ENCODE peak calls at places on chromosomes 5 and 9, in four cellular contexts. V, E, A and X are unnamed samples. For H3K36me3, the result is how much of the 10 kb centered on the place peaks cover.

GRCh38 chr9:91814214-91814613 is 135.8 kb downstream of the ROR2 start:
- DNase-seq in V (no peak), E (no peak), A (no peak), X (peak)

GRCh38 chr5:35242695-35243258 is 12.5 kb upstream of the PRLR start:
- DNase-seq in V (no peak), E (no peak), A (no peak), X (no peak)

GRCh38 chr5:104297076-104297475 is 734.5 kb upstream of the NUDT12 start:
- DNase-seq in V (no peak), E (no peak), A (no peak), X (no peak)

GRCh38 chr5:103942587-103943186 is 380.1 kb upstream of the NUDT12 start:
- DNase-seq in V (no peak), E (no peak), A (no peak), X (no peak)

GRCh38 chr9:94826644-94827410 is 100.3 kb downstream of the AOPEP start:
- DNase-seq in V (no peak), E (no peak), A (no peak), X (no peak)

GRCh38 chr5:135481387-135481786 is 29.2 kb upstream of the TIFAB start:
- DNase-seq in V (no peak), E (no peak), A (no peak), X (no peak)

GRCh38 chr9:99181206-99181605 is 40.5 kb downstream of the ALG2 start:
- DNase-seq in V (no peak), E (no peak), A (no peak), X (no peak)

GRCh38 chr5:173825215-173825865 is 62.8 kb upstream of the CPEB4 start:
- DNase-seq in V (no peak), E (no peak), A (peak), X (no peak)

GRCh38 chr5:111935022-111935421 is 178.0 kb upstream of the NREP start:
- DNase-seq in V (no peak), E (no peak), A (no peak), X (no peak)

GRCh38 chr9:126151031-126151670 is 175.5 kb upstream of the MVB12B start:
- DNase-seq in V (peak), E (no peak), A (no peak), X (no peak)

GRCh38 chr5:2012885-2013284 is 130.2 kb upstream of the IRX4 start:
- DNase-seq in V (no peak), E (no peak), A (no peak), X (no peak)

GRCh38 chr5:123036391-123037103 is at the start of gene PPIC:
- DNase-seq in V (peak), E (peak), A (peak), X (peak)

GRCh38 chr9:115104908-115105307 is 13.0 kb downstream of the TNC start:
- DNase-seq in V (no peak), E (no peak), A (no peak), X (no peak)

GRCh38 chr9:91611582-91611981 is 187.9 kb upstream of the NFIL3 start:
- DNase-seq in V (no peak), E (no peak), A (no peak), X (no peak)

GRCh38 chr9:136659861-136660784 is 2.6 kb upstream of the EGFL7 start:
- DNase-seq in V (no peak), E (no peak), A (no peak), X (no peak)

GRCh38 chr5:54224083-54224836 is 86.1 kb downstream of the ARL15 start:
- DNase-seq in V (no peak), E (no peak), A (no peak), X (no peak)

GRCh38 chr5:4563400-4563799 is 576.7 kb upstream of the ADAMTS16 start:
- DNase-seq in V (no peak), E (no peak), A (no peak), X (no peak)

GRCh38 chr5:23507278-23507685 is at the start of gene PRDM9:
- DNase-seq in V (peak), E (peak), A (peak), X (peak)

GRCh38 chr9:4048441-4048840 is 251.4 kb downstream of the GLIS3 start:
- DNase-seq in V (no peak), E (no peak), A (no peak), X (no peak)

GRCh38 chr5:170273968-170274710 is 23.4 kb downstream of the LCP2 start:
- DNase-seq in V (no peak), E (no peak), A (no peak), X (no peak)

GRCh38 chr5:67221487-67222242 is 25.1 kb upstream of the CD180 start:
- DNase-seq in V (no peak), E (no peak), A (no peak), X (no peak)

GRCh38 chr5:151183451-151184245 is 26.1 kb upstream of the ANXA6 start:
- DNase-seq in V (no peak), E (no peak), A (no peak), X (no peak)

GRCh38 chr9:69386651-69387050 is 61.6 kb downstream of the ENTREP1 start:
- DNase-seq in V (no peak), E (no peak), A (no peak), X (no peak)

GRCh38 chr9:34653610-34654072 is 1.7 kb downstream of the IL11RA start:
- DNase-seq in V (peak), E (no peak), A (no peak), X (peak)

GRCh38 chr5:61966558-61966957 is 339.4 kb upstream of the KIF2A start:
- DNase-seq in V (no peak), E (no peak), A (no peak), X (no peak)

GRCh38 chr5:20323323-20323722 is 335.3 kb upstream of the CDH18 start:
- DNase-seq in V (no peak), E (no peak), A (no peak), X (no peak)

GRCh38 chr9:14311940-14312572 is 1.9 kb downstream of the NFIB start:
- DNase-seq in V (no peak), E (no peak), A (no peak), X (no peak)
- H3K4me3 ChIP-seq in V (peak), E (peak), A (peak), X (peak)

GRCh38 chr9:120308495-120308894 is 271.5 kb downstream of the CDK5RAP2 start:
- DNase-seq in V (no peak), E (no peak), A (no peak), X (no peak)
- TF ChIP-seq CTCF in V (no peak), E (no peak), A (no peak), X (no peak)

DNA sequence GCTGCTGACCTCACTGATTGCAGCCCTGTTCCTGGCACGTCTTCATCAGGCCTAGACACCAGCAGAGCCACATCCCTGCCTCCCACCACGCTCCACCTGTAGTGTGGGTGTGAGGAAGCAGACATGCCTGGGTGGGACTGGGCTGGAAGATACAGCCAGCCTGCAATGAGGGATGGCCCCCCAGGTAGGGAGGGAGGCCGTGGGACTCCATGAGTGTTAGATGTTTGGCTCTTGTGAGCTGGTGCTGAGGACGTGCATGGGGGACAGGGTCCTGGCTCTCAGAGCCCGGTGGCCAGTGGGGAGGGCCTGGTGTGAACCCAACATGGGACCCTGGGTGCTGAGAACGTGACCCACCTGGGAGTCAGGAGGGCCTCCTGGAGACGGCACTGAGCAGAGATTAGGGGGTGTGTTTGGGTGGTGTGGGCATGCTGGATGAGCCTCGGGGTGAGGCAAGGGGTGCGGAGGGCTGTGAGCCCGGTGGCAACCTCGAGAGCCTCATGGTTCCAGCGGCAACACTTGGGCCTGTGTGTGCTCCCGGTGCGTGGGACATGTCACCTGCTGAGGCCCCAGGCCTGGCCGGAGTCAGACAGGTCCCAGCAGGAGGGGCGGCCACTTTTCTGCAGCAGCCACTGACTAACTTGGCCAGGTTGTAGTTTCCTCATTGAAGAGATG is 87.6 kb downstream of the PHF2 start:
- DNase-seq in V (no peak), E (no peak), A (no peak), X (no peak)
- H3K36me3 ChIP-seq in V (under half), E (under half), A (under half), X (under half)

GRCh38 chr5:57700072-57700471 is 217.5 kb upstream of the ACTBL2 start:
- DNase-seq in V (no peak), E (peak), A (no peak), X (no peak)

GRCh38 chr5:57700484-57700883 is 217.9 kb upstream of the ACTBL2 start:
- DNase-seq in V (no peak), E (peak), A (no peak), X (no peak)

GRCh38 chr5:57705769-57706168 is 223.2 kb upstream of the ACTBL2 start:
- DNase-seq in V (no peak), E (no peak), A (no peak), X (no peak)

GRCh38 chr5:57698785-57699184 is 216.2 kb upstream of the ACTBL2 start:
- DNase-seq in V (no peak), E (no peak), A (no peak), X (no peak)

DNA sequence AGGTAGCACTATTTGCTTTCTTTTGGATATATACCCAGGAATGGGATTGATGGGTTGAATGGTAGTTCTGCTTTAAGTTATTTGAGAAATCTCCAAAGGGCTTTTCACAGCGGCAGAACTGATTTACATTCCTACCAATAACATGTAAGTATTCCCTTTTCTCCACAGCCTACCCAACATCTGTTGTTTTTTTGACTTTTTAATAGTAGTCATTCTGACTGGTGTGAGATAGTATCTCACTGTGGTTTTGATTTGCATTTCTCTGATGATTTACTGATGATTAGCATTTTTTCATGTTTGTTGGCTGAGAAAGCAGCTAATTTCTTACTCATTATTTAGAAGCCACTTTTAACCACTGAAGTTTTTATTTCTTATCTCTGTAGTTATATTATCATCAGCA is 221.1 kb upstream of the ACTBL2 start:
- DNase-seq in V (no peak), E (no peak), A (no peak), X (no peak)
- H3K4me3 ChIP-seq in V (no peak), E (no peak), A (no peak), X (no peak)

DNA sequence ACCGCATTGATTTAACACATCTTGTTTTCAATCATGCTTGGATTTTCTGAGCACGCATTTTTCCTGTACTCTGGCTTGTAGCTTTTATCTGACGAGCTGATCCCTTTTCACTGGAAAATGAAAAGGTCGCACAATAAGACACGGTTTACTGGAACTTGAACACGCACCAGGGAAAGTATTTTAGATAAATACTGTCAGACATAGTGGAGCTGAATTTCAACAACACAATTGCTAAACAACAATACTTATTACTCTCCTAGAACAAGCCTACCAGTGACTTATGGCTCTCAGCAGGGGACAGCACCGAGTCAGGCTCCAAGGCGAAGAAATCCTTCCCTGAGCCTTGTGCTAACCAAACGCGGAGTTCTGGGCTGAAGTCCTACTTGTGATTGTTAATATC is 359.8 kb downstream of the EBF1 start:
- DNase-seq in V (no peak), E (peak), A (no peak), X (peak)
- TF ChIP-seq CTCF in V (no peak), E (peak), A (peak), X (peak)